ENCODE peak calls at places on chromosomes 13 and 19, in nine cellular contexts. U is astrocyte of the spinal cord; Q is stimulated activated CD4-positive, alpha-beta T cell treated with anti-CD3 and anti-CD28 coated beads, Interleukin-4, amount 100 ng/mL, for 24 hours; V is NCI-H1092; J is NCI-H748 treated with DMSO at 0.1 percent for 48 hours; B is HEK293T; T is A549; I is AG04450; Z is M059J. P is an unnamed sample.

GRCh38 chr13:65535360-65535759 is 1694.8 kb downstream of the PCDH9 start:
- DNase-seq in U (no peak), Q (no peak), B (no peak), T (no peak), J (no peak), V (no peak), I (no peak), Z (no peak), P (no peak)

GRCh38 chr19:15280048-15280725 is 47.9 kb upstream of the EPHX3 start:
- DNase-seq in B (no peak), U (no peak), I (no peak), Q (no peak), J (no peak), V (no peak), Z (peak; percentile 58), T (no peak), P (no peak)

GRCh38 chr19:6228523-6229215 is 51.1 kb downstream of the MLLT1 start:
- DNase-seq in Q (no peak), T (no peak), B (no peak), J (no peak), Z (no peak), V (no peak), I (no peak), U (peak; percentile 37), P (no peak)

GRCh38 chr13:110113284-110113764 is 193.6 kb downstream of the COL4A1 start:
- DNase-seq in I (no peak), J (no peak), V (no peak), Z (peak; percentile 81), Q (no peak), T (peak; percentile 24), U (peak; percentile 86), B (no peak), P (no peak)

GRCh38 chr13:94534171-94534570 is 54.7 kb upstream of the DCT start:
- DNase-seq in U (peak; percentile 19), J (no peak), B (no peak), T (no peak), Q (no peak), V (no peak), I (no peak), Z (no peak), P (no peak)

GRCh38 chr19:55454787-55455243 is 6.6 kb downstream of the ISOC2 start:
- DNase-seq in Q (peak; percentile 53), T (peak; percentile 78), Z (peak; percentile 44), V (no peak), I (no peak), B (peak; percentile 59), J (peak; percentile 53), U (no peak), P (no peak)

GRCh38 chr19:12208221-12208620 is 45.3 kb downstream of the ZNF136 start:
- DNase-seq in Z (no peak), I (no peak), V (no peak), Q (no peak), U (no peak), J (no peak), T (no peak), B (no peak), P (no peak)

GRCh38 chr19:35714601-35715354 is 3.0 kb upstream of the KMT2B start:
- DNase-seq in Z (no peak), Q (no peak), I (no peak), B (peak; percentile 23), U (no peak), J (no peak), T (peak; percentile 39), V (no peak), P (no peak)

GRCh38 chr19:8221161-8221560 is 12.0 kb downstream of the CERS4 start:
- DNase-seq in I (no peak), Q (no peak), Z (peak; percentile 51), V (no peak), U (no peak), B (no peak), T (no peak), J (no peak), P (no peak)

GRCh38 chr13:26050568-26051230 is 1.1 kb downstream of the SHISA2 start:
- DNase-seq in Q (no peak), B (peak; percentile 23), J (peak; percentile 78), Z (no peak), I (no peak), V (peak; percentile 54), U (peak; percentile 46), T (peak; percentile 2), P (no peak)

GRCh38 chr19:28972144-28972543 is 240.8 kb downstream of the UQCRFS1 start:
- DNase-seq in U (no peak), V (no peak), I (no peak), T (no peak), Z (no peak), B (no peak), J (no peak), Q (no peak), P (no peak)

GRCh38 chr13:67369895-67370660 is 139.9 kb upstream of the PCDH9 start:
- DNase-seq in B (no peak), Q (no peak), T (no peak), Z (no peak), I (peak; percentile 70), J (no peak), V (no peak), U (peak; percentile 97), P (no peak)

GRCh38 chr19:51690359-51691121 is 2.6 kb upstream of the SPACA6 start:
- DNase-seq in T (peak; percentile 92), J (peak; percentile 37), Z (peak; percentile 60), V (peak; percentile 54), I (peak; percentile 41), B (peak; percentile 55), U (peak; percentile 83), Q (peak; percentile 72), P (peak; percentile 43)

GRCh38 chr13:51957377-51958216 is 53.7 kb downstream of the ATP7B start:
- DNase-seq in Z (no peak), Q (no peak), I (no peak), U (no peak), J (peak; percentile 26), T (no peak), V (no peak), B (no peak), P (no peak)

GRCh38 chr19:38559428-38560401 is 58.0 kb downstream of the MAP4K1 start:
- DNase-seq in J (no peak), V (no peak), Z (peak; percentile 82), Q (peak; percentile 45), I (no peak), T (no peak), B (no peak), U (no peak), P (no peak)

GRCh38 chr19:19402656-19403372 is 2.7 kb upstream of the GATAD2A start:
- DNase-seq in U (no peak), J (no peak), Q (no peak), Z (peak; percentile 17), I (no peak), V (no peak), T (no peak), B (no peak), P (no peak)

GRCh38 chr13:90652036-90652435 is 695.5 kb upstream of the MIR17HG start:
- DNase-seq in V (no peak), B (no peak), J (no peak), U (no peak), T (no peak), I (no peak), Q (no peak), Z (no peak), P (no peak)

GRCh38 chr19:31905980-31906948 is 439.1 kb upstream of the ZNF507 start:
- DNase-seq in I (no peak), U (no peak), Q (no peak), T (no peak), Z (no peak), V (no peak), J (no peak), B (no peak), P (no peak)

GRCh38 chr19:4583961-4584669 is 24.6 kb upstream of the SEMA6B start:
- DNase-seq in V (no peak), U (peak; percentile 32), B (peak; percentile 77), J (no peak), I (no peak), Z (no peak), Q (no peak), T (no peak), P (no peak)

GRCh38 chr13:84609716-84610115 is 727.4 kb upstream of the SLITRK1 start:
- DNase-seq in U (peak; percentile 67), V (no peak), Q (no peak), I (peak; percentile 10), B (no peak), J (no peak), Z (peak; percentile 24), T (peak; percentile 1), P (no peak)

GRCh38 chr13:113813749-113814434 is 50.0 kb downstream of the GAS6 start:
- DNase-seq in J (no peak), I (no peak), U (no peak), V (no peak), B (no peak), T (no peak), Q (no peak), Z (peak; percentile 63), P (no peak)